ENCODE peak calls at places on chromosomes 7 and 10, in five cellular contexts. W is SJSA1; T is CD8-positive, alpha-beta T cell; M is CD8-positive, alpha-beta memory T cell; V is transverse colon. B is an unnamed sample.

GRCh38 chr10:89944138-89944537 is 242.7 kb downstream of the KIF20B start:
- DNase-seq in W (no peak), T (no peak), M (no peak), V (no peak), B (no peak)

GRCh38 chr10:62996925-62997324 is 136.2 kb upstream of the NRBF2 start:
- DNase-seq in W (no peak), T (no peak), M (no peak), V (no peak), B (no peak)

GRCh38 chr7:69389220-69389619 is 209.1 kb upstream of the AUTS2 start:
- DNase-seq in W (no peak), T (no peak), M (no peak), V (no peak), B (no peak)

GRCh38 chr7:1667566-1668485 is 2.3 kb upstream of the ELFN1 start:
- DNase-seq in W (peak), T (no peak), M (no peak), V (no peak), B (no peak)

GRCh38 chr7:111987115-111987826 is 218.9 kb downstream of the DOCK4 start:
- DNase-seq in W (no peak), T (no peak), M (no peak), V (no peak), B (peak)

GRCh38 chr7:109752068-109752467 is 1182.4 kb downstream of the DNAJB9 start:
- DNase-seq in W (no peak), T (no peak), M (no peak), V (no peak), B (no peak)

GRCh38 chr10:34504534-34504933 is 310.6 kb downstream of the PARD3 start:
- DNase-seq in W (no peak), T (no peak), M (no peak), V (no peak), B (no peak)

GRCh38 chr7:17301491-17302101 is 3.1 kb downstream of the AHR start:
- DNase-seq in W (no peak), T (peak), M (peak), V (peak), B (peak)

GRCh38 chr10:112958275-112958995 is 8.4 kb downstream of the TCF7L2 start:
- DNase-seq in W (no peak), T (no peak), M (no peak), V (no peak), B (peak)

GRCh38 chr10:116254422-116255152 is 18.4 kb downstream of the GFRA1 start:
- DNase-seq in W (no peak), T (no peak), M (no peak), V (no peak), B (no peak)

GRCh38 chr7:15839415-15840100 is 153.1 kb upstream of the MEOX2 start:
- DNase-seq in W (no peak), T (no peak), M (no peak), V (no peak), B (peak)

GRCh38 chr10:93746844-93747284 is 10.9 kb upstream of the LGI1 start:
- DNase-seq in W (peak), T (no peak), M (no peak), V (peak), B (no peak)

GRCh38 chr7:133735222-133735621 is 391.9 kb upstream of the LRGUK start:
- DNase-seq in W (no peak), T (no peak), M (no peak), V (no peak), B (no peak)

GRCh38 chr7:39644170-39644569 is 20.8 kb downstream of the RALA start:
- DNase-seq in W (no peak), T (no peak), M (no peak), V (no peak), B (no peak)

GRCh38 chr7:156558198-156558597 is 82.4 kb upstream of the RNF32 start:
- DNase-seq in W (no peak), T (no peak), M (no peak), V (no peak), B (no peak)

GRCh38 chr7:153641202-153641601 is 411.0 kb upstream of the DPP6 start:
- DNase-seq in W (no peak), T (no peak), M (no peak), V (no peak), B (no peak)

GRCh38 chr10:103232772-103233488 is 12.8 kb upstream of the RPEL1 start:
- DNase-seq in W (peak), T (no peak), M (no peak), V (no peak), B (no peak)

GRCh38 chr7:76246804-76247389 is 45.2 kb downstream of the SRRM3 start:
- DNase-seq in W (no peak), T (no peak), M (no peak), V (no peak), B (no peak)

GRCh38 chr10:88233870-88234269 is 349.2 kb downstream of the RNLS start:
- DNase-seq in W (no peak), T (no peak), M (no peak), V (no peak), B (no peak)

GRCh38 chr7:116177009-116177408 is 33.3 kb upstream of the TES start:
- DNase-seq in W (peak), T (no peak), M (no peak), V (no peak), B (no peak)

GRCh38 chr10:93541402-93542357 is 24.8 kb upstream of the FFAR4 start:
- DNase-seq in W (no peak), T (no peak), M (no peak), V (peak), B (peak)

GRCh38 chr7:4934419-4935025 is 24.5 kb downstream of the MMD2 start:
- DNase-seq in W (no peak), T (no peak), M (no peak), V (no peak), B (no peak)

GRCh38 chr7:124412531-124412930 is 353.1 kb downstream of the GPR37 start:
- DNase-seq in W (no peak), T (no peak), M (no peak), V (no peak), B (no peak)

GRCh38 chr7:155973451-155973997 is 161.3 kb upstream of the SHH start:
- DNase-seq in W (peak), T (no peak), M (no peak), V (no peak), B (no peak)

GRCh38 chr10:46094197-46094500 is 48.1 kb upstream of the MSMB start:
- DNase-seq in W (no peak), T (no peak), M (no peak), V (no peak), B (no peak)
- H3K4me3 ChIP-seq in W (no peak), T (peak), M (peak), V (no peak), B (no peak)

GRCh38 chr10:91610444-91610843 is 22.4 kb downstream of the PPP1R3C start:
- DNase-seq in W (no peak), T (no peak), M (no peak), V (no peak), B (no peak)
- H3K27ac ChIP-seq in W (peak), T (no peak), M (no peak), V (peak), B (no peak)

GRCh38 chr10:90993340-90993739 is 72.5 kb upstream of the ANKRD1 start:
- DNase-seq in W (no peak), T (no peak), M (no peak), V (no peak), B (no peak)
- H3K4me3 ChIP-seq in W (no peak), T (no peak), M (no peak), V (no peak), B (no peak)

DNA sequence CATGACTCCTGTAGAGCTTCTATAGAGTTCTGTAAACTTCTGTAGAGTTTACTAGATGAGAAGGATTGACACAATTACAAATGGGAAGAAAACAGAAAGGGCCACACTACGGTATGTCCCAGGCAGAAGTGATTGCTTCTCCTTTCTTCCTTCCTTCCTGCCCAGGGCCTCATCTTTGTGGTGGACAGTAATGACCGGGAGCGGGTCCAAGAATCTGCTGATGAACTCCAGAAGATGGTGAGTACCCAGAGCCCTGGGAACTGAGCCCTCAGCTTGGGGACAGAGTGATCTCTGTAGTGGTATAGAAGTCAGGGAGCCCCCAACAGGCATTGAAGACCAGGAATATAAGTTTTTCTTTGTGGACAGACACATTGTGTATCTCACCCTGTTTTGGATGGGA is 1.7 kb downstream of the ARF5 start:
- DNase-seq in W (no peak), T (no peak), M (no peak), V (no peak), B (no peak)
- H3K27ac ChIP-seq in W (no peak), T (no peak), M (no peak), V (no peak), B (no peak)

DNA sequence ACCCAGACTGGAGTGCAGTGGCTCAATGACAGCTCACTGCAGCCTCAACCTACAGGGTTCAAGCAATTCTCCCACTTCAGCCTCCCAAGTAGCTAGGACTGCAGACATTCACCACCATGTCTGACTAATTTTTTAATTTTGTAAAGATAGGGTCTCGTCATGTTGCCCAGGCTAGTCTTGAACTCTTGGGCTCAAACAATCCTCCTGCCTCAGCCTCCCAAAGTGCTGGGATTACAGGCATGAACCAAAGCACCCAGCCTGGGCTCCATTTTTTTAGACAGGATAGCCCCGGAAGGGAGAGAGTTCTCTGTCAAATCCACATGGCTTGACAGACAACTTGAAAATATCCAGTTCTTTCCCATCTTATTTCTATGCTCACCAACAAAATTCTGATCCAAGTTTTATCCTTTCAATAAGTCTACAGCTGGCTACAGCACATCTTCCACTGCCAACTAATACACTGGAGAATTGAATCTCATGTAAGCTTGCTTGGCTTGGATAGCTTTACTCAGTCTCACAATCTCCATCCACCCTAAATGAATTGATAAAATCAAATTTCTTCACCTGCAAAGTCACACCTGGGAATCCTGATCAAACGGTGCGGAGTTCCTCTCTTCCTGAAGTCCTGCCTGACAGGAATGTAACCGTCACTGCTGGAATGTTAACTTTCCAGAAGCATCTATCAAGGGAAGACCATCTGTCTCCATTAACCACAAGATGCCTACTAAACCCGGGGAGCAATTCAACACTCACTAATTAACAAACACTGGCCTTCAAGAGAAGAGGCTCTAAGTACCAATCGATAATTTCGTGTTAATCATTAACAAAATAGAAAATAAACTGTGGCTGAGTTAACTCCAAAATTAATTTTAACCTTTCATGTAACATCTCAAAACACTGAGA is 239.7 kb upstream of the MKLN1 start:
- DNase-seq in W (no peak), T (no peak), M (no peak), V (no peak), B (no peak)
- H3K4me3 ChIP-seq in W (no peak), T (no peak), M (no peak), V (no peak), B (no peak)

DNA sequence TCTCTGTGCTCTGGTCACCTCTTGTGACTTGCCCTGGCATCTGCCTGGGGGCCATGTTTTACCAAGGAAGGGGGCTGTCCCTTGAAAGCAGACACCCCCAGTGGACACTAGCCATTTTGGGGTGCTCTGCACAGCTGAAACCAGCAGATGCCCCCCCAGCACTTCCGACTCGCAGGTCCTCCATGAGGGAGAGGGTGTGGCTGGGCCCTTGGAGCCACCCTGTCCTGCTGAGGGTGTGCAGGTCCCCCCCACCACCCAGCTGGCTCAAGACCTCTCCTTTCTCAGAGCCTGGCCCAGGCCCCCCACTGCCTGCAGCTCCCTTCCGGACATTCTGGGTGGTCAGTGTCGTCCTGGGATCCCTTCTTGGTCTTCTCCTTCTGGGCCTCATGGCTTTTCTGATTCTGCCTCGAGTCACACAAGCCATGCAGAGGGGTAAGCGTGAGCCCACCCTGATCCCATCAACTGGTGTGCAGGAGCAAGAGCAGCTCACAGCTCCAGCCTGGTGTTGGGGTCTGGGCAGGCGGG is 12.3 kb downstream of the SCART1 start:
- DNase-seq in W (no peak), T (no peak), M (no peak), V (no peak), B (no peak)
- H3K27ac ChIP-seq in W (no peak), T (no peak), M (no peak), V (no peak), B (no peak)

GRCh38 chr10:77635402-77636227 is 2.0 kb downstream of the KCNMA1 start:
- DNase-seq in W (no peak), T (no peak), M (no peak), V (no peak), B (no peak)
- H3K4me3 ChIP-seq in W (no peak), T (no peak), M (no peak), V (peak), B (no peak)

B was measured in A673.